ENCODE peak calls at places on chromosome 5, in five cellular contexts. O is SK-N-SH, D is H1, B is GM12878, R is K562. S is an unnamed sample.

GRCh38 chr5:15009420-15009819 is 137.8 kb upstream of the ANKH start:
- DNase-seq in D (no peak), O (peak), B (no peak), R (peak), S (peak)

GRCh38 chr5:168985454-168985853 is 315.5 kb downstream of the SLIT3 start:
- DNase-seq in D (no peak), B (no peak), O (no peak), R (no peak), S (no peak)

GRCh38 chr5:145867806-145868205 is 5.0 kb downstream of the GRXCR2 start:
- DNase-seq in B (no peak), R (no peak), D (no peak), O (no peak), S (no peak)

GRCh38 chr5:31987985-31988710 is 186.0 kb downstream of the GOLPH3 start:
- DNase-seq in R (no peak), D (no peak), B (no peak), O (no peak), S (no peak)

GRCh38 chr5:107469485-107469884 is 201.3 kb downstream of the EFNA5 start:
- DNase-seq in D (no peak), R (no peak), O (no peak), B (no peak), S (no peak)

GRCh38 chr5:126445502-126446174 is 22.4 kb downstream of the GRAMD2B start:
- DNase-seq in O (no peak), D (no peak), R (no peak), B (no peak), S (no peak)

GRCh38 chr5:169157064-169157463 is 143.9 kb downstream of the SLIT3 start:
- DNase-seq in R (no peak), B (no peak), O (no peak), D (no peak), S (no peak)

GRCh38 chr5:69467442-69468225 is 25.0 kb upstream of the OCLN start:
- DNase-seq in B (peak), R (no peak), O (no peak), D (no peak), S (no peak)

GRCh38 chr5:55577353-55578060 is 42.7 kb upstream of the PLPP1 start:
- DNase-seq in B (no peak), O (no peak), D (peak), R (no peak), S (no peak)

GRCh38 chr5:178327931-178328711 is 95.5 kb upstream of the PHYKPL start:
- DNase-seq in O (no peak), R (no peak), B (no peak), D (no peak), S (no peak)

GRCh38 chr5:94313188-94313587 is 305.2 kb downstream of the KIAA0825 start:
- DNase-seq in D (no peak), R (no peak), O (no peak), B (no peak), S (no peak)

GRCh38 chr5:152427691-152428090 is 22.6 kb upstream of the NMUR2 start:
- DNase-seq in O (no peak), D (no peak), R (no peak), B (no peak), S (no peak)
- TF ChIP-seq GABPA in O (no peak), D (no peak), R (no peak), B (no peak), S (no peak)

DNA sequence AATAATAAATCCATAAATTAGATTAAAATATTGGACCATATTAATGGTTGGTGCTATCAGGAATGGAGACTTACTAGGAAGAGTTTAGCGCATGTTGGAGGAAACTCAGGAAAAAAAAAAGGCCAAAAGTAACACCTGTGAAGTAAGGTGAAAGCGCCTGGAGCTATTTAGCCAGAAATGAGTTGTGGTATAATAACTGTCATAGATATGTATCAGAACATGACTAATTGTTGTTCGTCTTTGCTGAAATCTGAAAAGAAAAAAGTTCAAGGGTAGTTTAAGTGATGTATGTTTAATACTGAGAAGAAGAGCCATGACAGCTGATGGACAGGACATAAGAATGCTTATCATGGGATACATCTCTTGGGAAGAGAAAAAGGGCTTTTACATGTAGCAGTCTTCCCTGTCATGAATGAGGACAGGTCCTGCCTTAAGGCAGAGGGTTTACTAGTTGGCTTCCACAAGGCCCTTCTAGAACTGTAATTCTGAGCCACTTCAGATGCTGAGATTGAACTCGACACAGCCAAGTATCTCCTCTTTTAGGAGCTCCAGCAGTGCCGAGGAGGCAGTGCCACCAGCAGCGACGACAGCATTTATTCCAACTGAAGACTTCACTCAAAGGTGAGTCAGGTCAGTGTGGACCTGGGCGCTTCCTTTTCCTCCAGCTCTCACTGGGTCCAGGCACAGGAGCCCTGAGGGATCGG is 946 bp upstream of the CAMK4 start:
- DNase-seq in B (no peak), O (no peak), R (no peak), D (no peak), S (no peak)
- TF ChIP-seq MAX in B (no peak), O (no peak), R (no peak), D (no peak), S (no peak)

GRCh38 chr5:41410737-41411136 is 99.7 kb downstream of the PLCXD3 start:
- DNase-seq in B (no peak), O (no peak), R (no peak), D (no peak), S (no peak)
- TF ChIP-seq CTCF in B (peak), O (peak), R (no peak), D (peak), S (no peak)

GRCh38 chr5:92568522-92568921 is 1012.5 kb downstream of the NR2F1-AS1 start:
- DNase-seq in B (no peak), O (no peak), D (no peak), R (no peak), S (no peak)

GRCh38 chr5:92574023-92574422 is 1007.0 kb downstream of the NR2F1-AS1 start:
- DNase-seq in R (no peak), B (no peak), D (no peak), O (no peak), S (no peak)
- TF ChIP-seq GABPA in R (no peak), B (no peak), D (no peak), O (no peak), S (no peak)

GRCh38 chr5:143004361-143004802 is 234.2 kb downstream of the ARHGAP26 start:
- DNase-seq in B (no peak), R (no peak), D (no peak), O (no peak), S (no peak)

GRCh38 chr5:143002459-143003327 is 232.5 kb downstream of the ARHGAP26 start:
- DNase-seq in B (peak), R (peak), O (no peak), D (no peak), S (no peak)

GRCh38 chr5:143003328-143003636 is 233.1 kb downstream of the ARHGAP26 start:
- DNase-seq in D (no peak), O (no peak), R (no peak), B (no peak), S (no peak)

GRCh38 chr5:142998316-142998862 is 228.2 kb downstream of the ARHGAP26 start:
- DNase-seq in R (no peak), D (no peak), O (no peak), B (peak), S (no peak)

DNA sequence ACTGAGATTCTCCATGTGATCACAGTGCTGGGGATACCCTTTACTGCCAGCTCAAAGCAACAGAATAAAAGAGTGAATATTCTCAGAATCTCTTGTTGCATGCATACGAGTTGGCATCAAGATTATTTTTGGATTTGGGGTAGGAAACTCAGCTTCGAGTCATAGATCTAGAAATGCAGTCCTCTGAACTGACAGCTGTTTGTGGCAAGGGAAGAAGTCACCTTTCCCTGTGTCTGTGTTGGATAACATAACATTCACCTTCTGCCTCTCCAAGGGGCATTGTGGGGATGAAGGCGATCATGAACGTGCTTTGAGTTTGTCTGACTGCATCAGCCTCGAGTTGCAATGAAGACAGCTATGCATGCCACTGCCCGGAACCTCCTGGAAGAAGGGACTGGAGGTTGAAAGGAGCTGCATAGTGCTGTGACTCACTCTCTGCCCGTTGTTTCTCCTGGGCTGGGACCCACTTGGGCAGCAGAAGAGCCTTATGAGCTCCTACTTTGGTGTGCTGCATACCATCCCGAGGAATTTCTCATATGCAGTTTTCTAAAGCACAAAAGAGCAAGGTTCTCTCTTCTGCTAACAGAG is 231.7 kb downstream of the ARHGAP26 start:
- DNase-seq in R (no peak), B (no peak), D (no peak), O (no peak), S (no peak)
- TF ChIP-seq MAX in R (no peak), B (no peak), D (no peak), O (peak), S (no peak)

DNA sequence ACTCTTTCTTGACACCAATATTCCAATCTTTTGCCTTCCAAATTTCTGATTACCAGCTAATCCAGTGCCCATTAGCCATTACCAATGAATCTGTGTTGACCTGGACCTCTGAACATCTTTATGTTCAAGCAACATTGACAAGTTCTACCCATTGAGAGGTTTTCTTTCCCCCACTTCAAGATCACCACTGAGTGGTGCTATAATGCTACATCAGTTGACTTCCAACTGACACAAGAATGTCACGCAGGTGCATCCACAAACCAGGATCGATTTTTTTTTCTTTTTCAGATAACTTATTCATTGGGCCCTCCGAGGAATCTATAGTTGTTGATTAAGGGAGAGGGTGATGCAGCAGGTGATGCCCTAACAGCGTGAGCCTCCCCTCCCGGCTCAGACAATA is 102.6 kb downstream of the SLC1A3 start:
- DNase-seq in O (no peak), R (no peak), D (no peak), B (no peak), S (no peak)
- TF ChIP-seq CTCF in O (no peak), R (no peak), D (peak), B (no peak), S (no peak)

GRCh38 chr5:151870820-151871219 is 53.8 kb downstream of the GLRA1 start:
- DNase-seq in R (no peak), D (no peak), B (no peak), O (no peak), S (no peak)
- TF ChIP-seq GABPA in R (no peak), D (no peak), B (no peak), O (no peak), S (no peak)

DNA sequence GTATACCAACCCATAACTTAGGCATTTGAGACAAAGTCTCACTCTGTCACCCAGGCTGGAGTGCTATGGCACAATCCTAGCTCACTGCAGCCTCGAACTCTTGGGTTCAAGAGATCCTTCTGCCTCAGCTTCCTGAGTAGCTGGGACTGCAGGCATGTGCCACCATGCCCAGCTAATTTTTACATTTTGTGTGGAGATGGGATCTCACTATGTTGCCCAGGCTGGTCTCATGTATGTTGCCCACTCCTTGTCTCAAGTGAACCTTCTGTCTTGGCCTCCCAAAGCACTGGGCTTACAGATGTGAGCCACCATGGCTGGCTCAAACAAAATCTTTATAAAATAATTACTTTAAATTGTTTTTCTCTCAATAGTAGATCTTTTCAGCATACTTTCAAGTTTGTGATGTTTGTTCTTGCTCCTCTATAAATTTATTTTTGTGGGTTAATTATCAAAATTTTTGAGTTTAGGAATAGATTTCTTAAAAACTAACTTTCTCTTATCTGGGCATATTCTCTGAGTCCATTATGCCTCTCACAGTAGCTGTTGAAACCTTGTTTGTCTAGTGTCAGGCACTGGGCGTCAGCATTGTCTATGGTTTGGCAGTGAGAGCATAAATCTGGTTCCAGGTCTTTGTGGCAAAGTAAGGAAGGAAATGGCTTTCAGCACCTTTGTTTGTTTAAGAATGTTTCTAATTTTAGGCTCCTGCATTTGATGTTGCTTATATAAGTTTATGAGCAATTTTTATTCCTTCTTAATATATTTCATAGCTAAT is 38.7 kb downstream of the NLN start:
- DNase-seq in D (no peak), B (peak), R (no peak), O (no peak), S (no peak)
- TF ChIP-seq MAX in D (no peak), B (no peak), R (no peak), O (no peak), S (no peak)

GRCh38 chr5:137822158-137822764 is 45.4 kb upstream of the MYOT start:
- DNase-seq in R (peak), O (peak), B (no peak), D (peak), S (peak)
- TF ChIP-seq CTCF in R (peak), O (peak), B (peak), D (peak), S (peak)

S was measured in HepG2.